ENCODE peak calls at places on chromosomes 11 and 22, in six cellular contexts. N, G, A, I, V and J are unnamed samples.

GRCh38 chr22:35539910-35540599 is 576 bp upstream of the RASD2 start:
- DNase-seq in N (peak; percentile 22), G (no peak), A (peak; percentile 65), I (peak; percentile 42), V (peak; percentile 47), J (peak; percentile 98)

GRCh38 chr11:125170406-125171031 is 6.0 kb downstream of the PKNOX2 start:
- DNase-seq in N (peak; percentile 92), G (peak; percentile 39), A (peak; percentile 66), I (no peak), V (peak; percentile 97), J (peak; percentile 73)

GRCh38 chr11:84628871-84629625 is 998.1 kb downstream of the DLG2 start:
- DNase-seq in N (no peak), G (no peak), A (no peak), I (no peak), V (no peak), J (no peak)

GRCh38 chr22:45998638-45999378 is 21.8 kb upstream of the WNT7B start:
- DNase-seq in N (no peak), G (peak; percentile 50), A (peak; percentile 8), I (no peak), V (no peak), J (peak; percentile 52)

GRCh38 chr22:27576413-27576812 is 225.1 kb downstream of the MN1 start:
- DNase-seq in N (no peak), G (no peak), A (peak; percentile 75), I (peak; percentile 5), V (no peak), J (no peak)

GRCh38 chr11:27786331-27786730 is 86.1 kb upstream of the BDNF start:
- DNase-seq in N (no peak), G (no peak), A (no peak), I (no peak), V (no peak), J (no peak)

GRCh38 chr11:74417860-74418508 is 19.8 kb upstream of the PGM2L1 start:
- DNase-seq in N (peak; percentile 14), G (no peak), A (no peak), I (no peak), V (no peak), J (no peak)

GRCh38 chr11:9852465-9852864 is 188.6 kb downstream of the SWAP70 start:
- DNase-seq in N (no peak), G (no peak), A (no peak), I (no peak), V (no peak), J (no peak)

GRCh38 chr11:35747638-35748037 is 85.1 kb downstream of the TRIM44 start:
- DNase-seq in N (no peak), G (no peak), A (no peak), I (no peak), V (no peak), J (no peak)

DNA sequence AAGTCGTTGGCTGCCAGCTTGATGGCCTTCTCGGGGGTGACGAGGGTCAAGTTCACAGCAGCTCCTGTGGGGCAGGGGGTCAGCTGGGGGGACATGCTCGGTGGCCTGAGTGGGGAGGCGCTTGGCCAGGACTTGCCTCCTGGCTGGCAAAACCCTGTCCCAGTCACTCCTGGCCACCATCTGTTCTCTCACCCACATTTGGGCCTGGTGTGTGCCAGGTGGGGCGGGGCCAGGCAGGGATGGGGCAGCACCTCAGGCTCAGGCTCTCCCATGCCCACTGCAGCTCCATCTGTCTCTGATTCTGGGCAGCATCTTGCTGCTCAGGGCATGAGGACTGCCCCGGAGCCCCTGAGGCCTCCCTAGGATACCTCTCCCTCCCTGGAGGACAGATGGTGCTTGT is 3.7 kb upstream of the CEND1 start:
- DNase-seq in N (no peak), G (no peak), A (no peak), I (no peak), V (no peak), J (no peak)
- H3K4me3 ChIP-seq in N (no peak overlapping the region), G (no peak overlapping the region), A (no peak overlapping the region), I (no peak overlapping the region), V (no peak overlapping the region), J (no peak overlapping the region)

GRCh38 chr11:130816941-130817607 is 99.2 kb downstream of the SNX19 start:
- DNase-seq in N (no peak), G (peak; percentile 66), A (no peak), I (no peak), V (no peak), J (no peak)
- H3K27me3 ChIP-seq in N (peaks cover 46% of the 10 kb centered on the region), G (no peaks in the 10 kb centered on the region), A (no peaks in the 10 kb centered on the region), I (no peaks in the 10 kb centered on the region), V (no peaks in the 10 kb centered on the region), J (no peaks in the 10 kb centered on the region)

GRCh38 chr22:29627196-29627535 is 23.7 kb downstream of the NF2 start:
- DNase-seq in N (no peak), G (no peak), A (no peak), I (no peak), V (no peak), J (no peak)
- H3K4me3 ChIP-seq in N (no peak overlapping the region), G (no peak overlapping the region), A (no peak overlapping the region), I (no peak overlapping the region), V (no peak overlapping the region), J (no peak overlapping the region)

DNA sequence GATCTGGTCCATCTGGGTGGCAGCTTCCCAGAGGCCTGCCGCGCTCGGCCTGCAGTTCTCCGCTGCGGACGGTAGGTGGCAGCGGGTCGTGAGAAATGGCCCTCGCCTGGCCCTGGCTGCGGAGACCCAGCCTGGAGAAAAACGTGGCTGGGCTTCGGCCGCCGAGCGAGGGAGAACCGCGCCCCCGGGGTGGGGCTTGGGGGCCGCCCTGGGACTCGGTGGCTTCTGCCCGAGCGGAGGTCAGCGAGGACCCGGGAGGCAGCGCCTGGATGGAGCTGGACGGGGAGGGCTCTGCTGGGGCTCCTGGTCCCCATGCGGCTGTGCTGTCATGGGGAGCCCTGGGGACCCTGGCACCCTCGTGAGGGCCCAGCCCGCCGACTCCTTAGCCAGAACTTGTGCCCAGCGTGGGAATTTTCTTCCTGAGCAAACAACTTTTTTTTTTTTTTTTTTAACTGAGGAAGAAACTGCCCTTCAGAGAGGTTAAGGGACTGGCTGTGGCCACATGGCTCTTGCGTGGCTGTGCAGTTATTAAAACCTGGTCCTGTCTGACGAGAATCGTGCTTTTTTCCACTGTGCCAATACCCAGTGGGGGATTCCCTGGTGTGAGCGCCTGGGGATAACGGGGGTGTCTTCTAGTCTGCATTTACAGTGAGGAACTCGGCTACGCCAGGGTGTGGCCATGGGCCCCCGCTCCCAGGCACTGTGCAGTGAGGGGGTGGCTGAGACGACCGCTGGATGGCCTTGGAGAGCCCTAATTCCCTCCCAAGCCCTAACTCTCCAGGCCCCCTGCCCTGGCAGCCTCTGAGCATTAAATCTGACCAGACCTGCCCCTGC is 535.6 kb downstream of the INSC start:
- DNase-seq in N (peak; percentile 87), G (peak; percentile 93), A (peak; percentile 96), I (peak; percentile 88), V (peak; percentile 97), J (peak; percentile 96)
- H3K27me3 ChIP-seq in N (no peaks in the 10 kb centered on the region), G (no peaks in the 10 kb centered on the region), A (no peaks in the 10 kb centered on the region), I (no peaks in the 10 kb centered on the region), V (no peaks in the 10 kb centered on the region), J (no peaks in the 10 kb centered on the region)

GRCh38 chr11:121033635-121034034 is 9.7 kb downstream of the TBCEL start:
- DNase-seq in N (no peak), G (no peak), A (no peak), I (no peak), V (no peak), J (no peak)
- H3K4me3 ChIP-seq in N (no peak overlapping the region), G (no peak overlapping the region), A (no peak overlapping the region), I (no peak overlapping the region), V (no peak overlapping the region), J (no peak overlapping the region)

DNA sequence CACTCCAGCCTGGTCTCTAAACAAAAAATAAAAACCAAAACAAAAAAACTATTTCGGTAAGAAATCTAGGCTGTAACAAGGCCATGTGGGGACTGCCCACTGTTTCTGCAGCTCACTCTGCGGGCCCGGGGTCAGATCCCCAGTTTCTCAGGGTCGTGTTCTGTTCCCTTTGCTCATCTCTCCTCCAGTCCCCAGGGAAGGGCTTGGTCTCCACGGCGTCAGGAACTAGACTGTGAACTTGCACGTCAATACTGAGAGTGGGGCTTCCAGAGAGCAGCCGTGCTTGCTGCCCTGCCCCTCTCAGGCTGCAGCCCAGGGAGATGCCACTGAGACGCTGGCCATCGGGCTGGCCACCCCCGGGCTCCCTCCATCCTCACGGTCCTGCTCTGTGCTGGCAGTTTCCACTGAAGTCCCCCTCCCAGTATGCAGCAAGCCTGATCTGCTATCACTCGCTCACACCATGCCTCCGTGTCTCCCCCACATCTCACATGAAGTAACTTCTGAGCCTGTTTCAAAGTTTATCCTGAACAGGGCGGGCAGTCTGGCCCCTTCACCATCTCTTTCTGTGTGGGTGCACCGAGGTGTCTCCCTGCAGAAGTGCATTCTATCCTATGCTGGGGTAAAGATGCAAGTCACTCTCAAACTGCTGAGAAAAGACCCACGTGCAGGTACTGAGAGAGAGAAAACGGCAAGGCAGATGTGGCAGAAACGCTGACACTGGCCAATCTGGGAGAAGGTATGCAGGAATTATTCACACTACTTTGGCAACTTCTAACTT is 33.8 kb upstream of the MOB2 start:
- DNase-seq in N (no peak), G (no peak), A (no peak), I (no peak), V (no peak), J (no peak)
- H3K27me3 ChIP-seq in N (no peaks in the 10 kb centered on the region), G (no peaks in the 10 kb centered on the region), A (no peaks in the 10 kb centered on the region), I (no peaks in the 10 kb centered on the region), V (no peaks in the 10 kb centered on the region), J (no peaks in the 10 kb centered on the region)

GRCh38 chr11:47857485-47858168 is 9.5 kb upstream of the NUP160 start:
- DNase-seq in N (no peak), G (no peak), A (no peak), I (no peak), V (no peak), J (no peak)
- H3K4me3 ChIP-seq in N (no peak overlapping the region), G (no peak overlapping the region), A (no peak overlapping the region), I (no peak overlapping the region), V (no peak overlapping the region), J (no peak overlapping the region)

GRCh38 chr11:2136952-2137201 is 2.3 kb downstream of the IGF2 start:
- DNase-seq in N (no peak), G (no peak), A (no peak), I (no peak), V (no peak), J (peak; percentile 87)

GRCh38 chr11:2138436-2139117 is 612 bp downstream of the IGF2 start:
- DNase-seq in N (no peak), G (no peak), A (no peak), I (no peak), V (no peak), J (peak; percentile 86)

GRCh38 chr11:2136209-2136951 is 2.8 kb downstream of the IGF2 start:
- DNase-seq in N (no peak), G (no peak), A (no peak), I (no peak), V (no peak), J (no peak)

GRCh38 chr11:2138075-2138435 is 1.1 kb downstream of the IGF2 start:
- DNase-seq in N (no peak), G (no peak), A (no peak), I (no peak), V (no peak), J (peak; percentile 90)

GRCh38 chr11:2137202-2138071 is 1.8 kb downstream of the IGF2 start:
- DNase-seq in N (peak; percentile 48), G (no peak), A (peak; percentile 70), I (peak; percentile 20), V (peak; percentile 78), J (peak; percentile 98)
- H3K27me3 ChIP-seq in N (peaks cover 66% of the 10 kb centered on the region), G (peaks cover 100% of the 10 kb centered on the region), A (peaks cover 63% of the 10 kb centered on the region), I (peaks cover 46% of the 10 kb centered on the region), V (peaks cover 52% of the 10 kb centered on the region), J (peaks cover 63% of the 10 kb centered on the region)